ENCODE peak calls at places on chromosomes 7 and 10, in five cellular contexts. P is IMR-90, V is neuronal stem cell, U is H9, G is trophoblast cell. L is an unnamed sample.

GRCh38 chr7:100095704-100096103 is 5.5 kb downstream of the MCM7 start:
- DNase-seq in U (no peak), G (no peak), V (no peak), P (no peak), L (no peak)

GRCh38 chr7:44386139-44386913 is 60.9 kb upstream of the CAMK2B start:
- DNase-seq in U (peak; percentile 13), P (peak; percentile 24), G (no peak), V (no peak), L (no peak)

GRCh38 chr7:117020605-117021002 is 67.3 kb downstream of the ST7 start:
- DNase-seq in G (no peak), P (no peak), V (peak; percentile 43), U (no peak), L (no peak)

GRCh38 chr10:105974803-105975456 is 1189.6 kb downstream of the SORCS1 start:
- DNase-seq in U (peak; percentile 47), P (peak; percentile 1), G (no peak), V (no peak), L (no peak)

GRCh38 chr7:32164341-32164996 is 94.3 kb upstream of the PDE1C start:
- DNase-seq in U (peak; percentile 64), V (peak; percentile 5), P (peak; percentile 76), G (peak; percentile 9), L (peak; percentile 74)

GRCh38 chr7:76315372-76315771 is 12.9 kb downstream of the HSPB1 start:
- DNase-seq in V (no peak), P (no peak), G (no peak), U (no peak), L (no peak)

GRCh38 chr10:62754963-62755362 is 49.6 kb upstream of the ADO start:
- DNase-seq in U (no peak), G (no peak), V (no peak), P (no peak), L (no peak)

GRCh38 chr7:130949550-130949949 is 215.5 kb upstream of the KLF14 start:
- DNase-seq in U (no peak), G (no peak), V (no peak), P (no peak), L (no peak)

GRCh38 chr10:70227548-70228320 is 5.5 kb downstream of the PPA1 start:
- DNase-seq in U (no peak), G (no peak), P (no peak), V (no peak), L (no peak)

GRCh38 chr7:141737118-141737835 is 881 bp upstream of the SSBP1 start:
- DNase-seq in G (peak; percentile 6), U (no peak), V (no peak), P (no peak), L (peak; percentile 2)

GRCh38 chr7:15764986-15765385 is 78.5 kb upstream of the MEOX2 start:
- DNase-seq in G (peak; percentile 73), V (no peak), P (no peak), U (no peak), L (no peak)

GRCh38 chr7:156474241-156474743 is 166.3 kb upstream of the RNF32 start:
- DNase-seq in U (no peak), V (no peak), G (no peak), P (peak; percentile 90), L (peak; percentile 87)

GRCh38 chr10:92387289-92387940 is 96.4 kb downstream of the MARCHF5 start:
- DNase-seq in G (peak; percentile 18), P (peak; percentile 75), U (peak; percentile 96), V (peak; percentile 88), L (peak; percentile 78)

GRCh38 chr10:3873728-3874461 is 88.9 kb upstream of the KLF6 start:
- DNase-seq in U (no peak), G (peak; percentile 69), P (peak; percentile 80), V (peak; percentile 20), L (peak; percentile 97)

GRCh38 chr7:24703296-24703695 is 54.0 kb downstream of the GSDME start:
- DNase-seq in U (no peak), G (no peak), V (no peak), P (no peak), L (no peak)

GRCh38 chr10:12388671-12389070 is 39.3 kb downstream of the CAMK1D start:
- DNase-seq in P (no peak), V (no peak), G (no peak), U (no peak), L (no peak)

GRCh38 chr7:105278973-105279687 is 109.6 kb downstream of the SRPK2 start:
- DNase-seq in P (no peak), G (no peak), U (no peak), V (no peak), L (no peak)

GRCh38 chr7:151008143-151008510 is 16.2 kb downstream of the ATG9B start:
- DNase-seq in P (no peak), U (peak; percentile 40), V (no peak), G (no peak), L (peak; percentile 54)

GRCh38 chr10:127196227-127196954 is at the start of gene INSYN2A:
- DNase-seq in V (peak; percentile 58), G (no peak), P (peak; percentile 44), U (peak; percentile 73), L (peak; percentile 58)

GRCh38 chr7:38160003-38160571 is 18.0 kb upstream of the STARD3NL start:
- DNase-seq in V (no peak), U (no peak), G (no peak), P (no peak), L (no peak)

GRCh38 chr7:159032753-159033472 is 111.8 kb downstream of the VIPR2 start:
- DNase-seq in V (no peak), G (no peak), U (no peak), P (no peak), L (no peak)

GRCh38 chr10:110372656-110373055 is 67.9 kb upstream of the SMNDC1 start:
- DNase-seq in V (no peak), P (no peak), G (no peak), U (no peak), L (no peak)

GRCh38 chr7:80876894-80877414 is 41.9 kb downstream of the SEMA3C start:
- DNase-seq in P (peak; percentile 56), U (no peak), V (no peak), G (peak; percentile 42), L (peak; percentile 82)
- H3K4ac ChIP-seq in P (no peak overlapping the region), U (no peak overlapping the region), V (no peak overlapping the region), G (no peak overlapping the region), L (no peak overlapping the region)

DNA sequence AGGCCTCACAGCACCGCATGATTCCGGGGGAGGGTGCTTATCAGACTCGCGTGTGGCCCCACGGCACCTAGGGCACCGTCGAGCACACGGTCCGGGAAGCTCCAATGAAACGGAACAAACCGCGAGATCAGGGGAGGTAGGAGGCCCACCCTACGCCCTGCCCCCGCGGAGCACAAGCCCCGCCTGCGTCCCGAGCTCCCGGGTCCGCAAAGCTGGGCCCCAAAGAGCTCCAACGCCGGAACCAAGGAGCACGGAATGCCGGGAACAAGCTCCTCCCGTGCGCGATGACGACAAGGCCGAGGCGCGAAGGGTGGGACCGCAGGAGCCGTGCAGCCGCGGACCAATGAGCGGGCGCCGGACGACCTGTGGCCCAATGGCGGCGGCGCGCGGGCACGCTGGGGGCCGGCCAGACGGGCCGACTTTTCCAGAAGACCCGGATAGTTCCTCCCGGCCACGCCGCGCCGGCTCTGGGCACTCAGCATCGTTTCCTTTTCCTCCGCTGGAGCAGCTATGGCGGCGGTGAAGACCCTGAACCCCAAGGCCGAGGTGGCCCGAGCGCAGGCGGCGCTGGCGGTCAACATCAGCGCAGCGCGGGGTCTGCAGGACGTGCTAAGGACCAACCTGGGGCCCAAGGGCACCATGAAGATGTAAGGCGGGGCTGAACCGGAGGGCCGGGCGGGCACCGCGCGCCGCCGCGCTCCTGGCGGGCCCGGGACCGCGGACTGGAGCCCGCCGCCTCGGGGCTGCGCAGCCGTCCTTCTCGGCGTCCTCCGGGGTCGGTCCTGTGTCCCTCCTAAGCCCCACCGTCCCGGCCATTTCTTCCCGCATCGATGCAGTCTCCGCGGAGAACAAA is at the start of the genes CCT6A and PSPH:
- DNase-seq in V (peak; percentile 95), U (peak; percentile 98), G (peak; percentile 98), P (peak; percentile 98), L (peak; percentile 99)
- H3K14ac ChIP-seq in V (peak within 1 kb of the TSS; percentile 57), U (peak within 1 kb of the TSS; percentile 99), G (peak within 1 kb of the TSS; percentile 98), P (peak within 1 kb of the TSS; percentile 95), L (no peak within 1 kb of the TSS)

DNA sequence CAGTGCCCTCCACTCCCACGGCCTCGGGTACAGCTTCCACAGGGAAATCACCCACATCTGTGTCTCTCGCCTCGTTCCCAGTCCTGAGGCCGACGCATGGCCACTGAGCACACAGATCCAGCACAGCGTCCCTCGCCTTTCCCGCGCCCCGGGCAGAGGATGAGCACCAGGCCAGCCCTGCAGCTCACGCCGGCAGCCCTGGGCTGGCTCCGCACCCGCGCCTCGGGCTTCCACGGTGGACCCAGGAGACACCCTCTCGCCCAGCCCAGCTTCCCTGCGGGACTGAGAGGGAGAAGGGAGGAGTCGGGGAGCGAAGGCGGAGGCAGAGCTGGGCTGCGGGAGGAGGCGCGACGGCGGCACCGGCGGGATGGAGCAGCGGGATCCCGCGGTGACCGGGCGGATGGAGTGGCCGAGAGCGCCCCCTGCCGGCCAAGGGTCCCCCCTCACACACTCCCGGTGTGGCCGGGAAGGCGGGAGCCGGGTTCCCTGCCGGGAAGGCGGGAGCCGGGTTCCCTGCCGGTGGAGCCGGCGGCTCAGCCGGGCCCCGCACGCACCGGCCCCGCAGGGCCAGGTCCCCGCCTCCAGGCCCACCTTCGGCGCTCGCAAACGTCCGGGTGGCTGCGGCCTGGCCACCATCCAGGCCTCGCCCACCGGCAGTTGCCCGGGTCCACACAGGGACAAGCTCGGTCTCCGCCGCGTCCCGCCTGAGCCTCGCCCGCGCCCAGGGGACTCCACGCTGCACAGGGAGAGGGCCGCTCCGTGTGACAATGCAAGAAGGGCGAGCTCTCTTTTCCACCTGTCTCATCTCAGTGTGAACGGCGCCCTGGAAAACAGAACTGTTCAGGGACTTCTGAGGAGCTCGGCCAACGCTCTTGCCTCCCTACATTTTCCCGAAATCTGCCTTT is 110.3 kb upstream of the LANCL2 start:
- DNase-seq in V (peak; percentile 84), P (peak; percentile 67), U (peak; percentile 84), G (peak; percentile 84), L (peak; percentile 74)
- H3K18ac ChIP-seq in V (peak overlapping the region; percentile 99), P (peak overlapping the region; percentile 29), U (peak overlapping the region; percentile 74), G (no peak overlapping the region), L (peak overlapping the region; percentile 79)

GRCh38 chr10:33337335-33337854 is 2.9 kb upstream of the NRP1 start:
- DNase-seq in G (no peak), U (no peak), P (peak; percentile 68), V (peak; percentile 21), L (peak; percentile 67)

GRCh38 chr10:33334839-33335549 is 527 bp upstream of the NRP1 start:
- DNase-seq in G (peak; percentile 28), V (peak; percentile 76), U (peak; percentile 73), P (peak; percentile 87), L (peak; percentile 91)

GRCh38 chr10:33335550-33335799 is 1.0 kb upstream of the NRP1 start:
- DNase-seq in U (peak; percentile 28), V (no peak), P (no peak), G (no peak), L (no peak)

GRCh38 chr10:33336606-33337334 is 2.3 kb upstream of the NRP1 start:
- DNase-seq in U (peak; percentile 48), P (no peak), G (no peak), V (peak; percentile 45), L (no peak)

DNA sequence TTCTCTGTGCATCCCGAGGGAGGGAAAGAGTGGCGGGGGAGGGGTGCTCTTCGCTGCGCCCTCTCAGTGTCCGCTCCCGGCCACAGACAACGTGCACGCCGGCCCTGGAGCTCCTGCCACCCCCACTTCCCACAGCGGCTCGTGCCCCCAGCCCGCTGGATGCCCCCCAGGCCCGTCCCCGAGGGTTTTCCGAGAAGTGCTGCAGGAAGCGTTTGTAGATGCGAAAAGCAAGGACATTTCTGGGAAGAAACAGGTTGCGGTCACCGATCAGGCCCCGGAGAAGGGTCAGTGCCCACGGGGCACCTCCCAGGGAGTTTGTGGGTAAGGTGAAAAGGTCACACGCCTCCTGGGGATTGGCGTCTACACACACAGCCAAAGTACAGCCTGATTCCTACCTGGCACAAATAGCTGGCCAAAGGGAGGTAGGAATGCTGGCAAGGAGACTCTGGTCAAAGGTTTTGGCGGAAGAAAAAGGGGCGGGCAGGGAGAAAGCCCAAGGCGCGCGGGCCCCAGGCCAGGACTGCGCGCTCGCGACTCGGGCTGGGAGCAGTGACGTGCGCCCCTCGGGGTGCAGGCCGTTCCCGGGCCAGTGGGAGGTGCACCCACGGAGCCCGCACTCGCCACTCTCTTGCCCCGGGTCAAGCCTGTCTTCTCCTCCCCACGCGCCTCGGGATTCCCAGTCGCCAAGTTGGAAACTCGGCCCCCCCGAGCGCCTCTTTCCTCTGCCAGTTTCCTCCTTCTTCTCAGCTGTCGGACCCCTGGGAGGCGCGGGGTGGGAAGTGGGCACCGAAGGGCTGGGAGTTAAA is 1.5 kb upstream of the NRP1 start:
- DNase-seq in V (peak; percentile 35), G (no peak), P (peak; percentile 44), U (peak; percentile 49), L (peak; percentile 42)
- H3K4ac ChIP-seq in V (no peak overlapping the region), G (peak overlapping the region; percentile 35), P (peak overlapping the region; percentile 84), U (no peak overlapping the region), L (peak overlapping the region; percentile 87)

L was measured in mesenchymal stem cell.